ENCODE peak calls at places on chromosomes 2 and 18, in eight cellular contexts. B is CD8-positive, alpha-beta T cell; Y is lower lobe of right lung; Z is left lung; X is K562; O is GM23248; U is left ventricle myocardium inferior; K is endothelial cell of umbilical vein. H is an unnamed sample. For H3K36me3, the result is how much of the 10 kb centered on the place peaks cover.

GRCh38 chr2:196131949-196132925 is 39.1 kb downstream of the STK17B start:
- DNase-seq in B (peak), Y (no peak), Z (no peak), X (no peak), O (peak), U (no peak), K (no peak), H (no peak)

GRCh38 chr18:57437782-57438668 is 2.9 kb downstream of the ONECUT2 start:
- DNase-seq in B (no peak), Y (no peak), Z (peak), X (no peak), O (peak), U (no peak), K (peak), H (peak)

GRCh38 chr18:29041976-29042375 is 865.0 kb upstream of the CDH2 start:
- DNase-seq in B (no peak), Y (no peak), Z (no peak), X (no peak), O (no peak), U (no peak), K (no peak), H (no peak)

GRCh38 chr2:160429248-160430000 is 64.2 kb downstream of the RBMS1 start:
- DNase-seq in B (no peak), Y (no peak), Z (no peak), X (peak), O (peak), U (no peak), K (peak), H (no peak)

GRCh38 chr2:200677721-200678532 is 92.1 kb downstream of the AOX1 start:
- DNase-seq in B (no peak), Y (no peak), Z (no peak), X (no peak), O (peak), U (peak), K (peak), H (peak)

GRCh38 chr2:128217671-128218070 is 101.0 kb downstream of the HS6ST1 start:
- DNase-seq in B (no peak), Y (no peak), Z (no peak), X (no peak), O (no peak), U (no peak), K (no peak), H (no peak)

GRCh38 chr18:58325521-58325908 is 281.5 kb downstream of the NEDD4L start:
- DNase-seq in B (no peak), Y (no peak), Z (no peak), X (no peak), O (peak), U (no peak), K (no peak), H (no peak)

GRCh38 chr18:27996792-27997191 is 180.1 kb downstream of the CDH2 start:
- DNase-seq in B (no peak), Y (no peak), Z (no peak), X (no peak), O (peak), U (no peak), K (peak), H (no peak)

GRCh38 chr2:219441451-219442205 is 7.0 kb downstream of the SPEG start:
- DNase-seq in B (peak), Y (no peak), Z (no peak), X (peak), O (peak), U (no peak), K (no peak), H (no peak)

GRCh38 chr2:190879474-190880373 is 897 bp upstream of the GLS start:
- DNase-seq in B (peak), Y (no peak), Z (no peak), X (no peak), O (peak), U (no peak), K (peak), H (no peak)

GRCh38 chr2:219289537-219290361 is 10.6 kb downstream of the DNAJB2 start:
- DNase-seq in B (no peak), Y (no peak), Z (peak), X (no peak), O (peak), U (peak), K (peak), H (peak)

GRCh38 chr2:241817126-241817820 is 8.3 kb downstream of the NEU4 start:
- DNase-seq in B (no peak), Y (peak), Z (peak), X (no peak), O (no peak), U (no peak), K (no peak), H (no peak)

GRCh38 chr2:161995553-161996016 is 78.4 kb downstream of the DPP4 start:
- DNase-seq in B (no peak), Y (no peak), Z (peak), X (no peak), O (no peak), U (no peak), K (no peak), H (no peak)

GRCh38 chr2:120346667-120347358 is 877 bp downstream of the INHBB start:
- DNase-seq in B (no peak), Y (no peak), Z (peak), X (no peak), O (peak), U (no peak), K (peak), H (peak)

GRCh38 chr2:161312996-161313395 is 4.8 kb downstream of the PSMD14 start:
- DNase-seq in B (no peak), Y (no peak), Z (no peak), X (no peak), O (peak), U (no peak), K (no peak), H (no peak)

GRCh38 chr2:105575626-105576025 is 169.1 kb upstream of the NCK2 start:
- DNase-seq in B (no peak), Y (no peak), Z (no peak), X (no peak), O (peak), U (no peak), K (no peak), H (no peak)
- H3K4me3 ChIP-seq in B (no peak), Y (no peak), Z (no peak), X (no peak), O (peak), U (no peak), K (no peak), H (no peak)

GRCh38 chr2:46954951-46955571 is 39.5 kb upstream of the MCFD2 start:
- DNase-seq in B (no peak), Y (no peak), Z (no peak), X (peak), O (peak), U (peak), K (peak), H (peak)
- H3K36me3 ChIP-seq in B (under half), Y (half or more), Z (half or more), X (half or more), O (half or more), U (half or more), K (under half), H (half or more)

GRCh38 chr2:157831573-157832315 is 44.4 kb downstream of the ACVR1 start:
- DNase-seq in B (no peak), Y (no peak), Z (no peak), X (no peak), O (no peak), U (no peak), K (no peak), H (no peak)
- H3K27ac ChIP-seq in B (no peak), Y (peak), Z (peak), X (no peak), O (peak), U (peak), K (peak), H (peak)

GRCh38 chr18:46748466-46748865 is 8.4 kb downstream of the ST8SIA5 start:
- DNase-seq in B (no peak), Y (no peak), Z (no peak), X (no peak), O (no peak), U (no peak), K (no peak), H (no peak)
- H3K4me3 ChIP-seq in B (no peak), Y (no peak), Z (no peak), X (no peak), O (no peak), U (no peak), K (no peak), H (no peak)

DNA sequence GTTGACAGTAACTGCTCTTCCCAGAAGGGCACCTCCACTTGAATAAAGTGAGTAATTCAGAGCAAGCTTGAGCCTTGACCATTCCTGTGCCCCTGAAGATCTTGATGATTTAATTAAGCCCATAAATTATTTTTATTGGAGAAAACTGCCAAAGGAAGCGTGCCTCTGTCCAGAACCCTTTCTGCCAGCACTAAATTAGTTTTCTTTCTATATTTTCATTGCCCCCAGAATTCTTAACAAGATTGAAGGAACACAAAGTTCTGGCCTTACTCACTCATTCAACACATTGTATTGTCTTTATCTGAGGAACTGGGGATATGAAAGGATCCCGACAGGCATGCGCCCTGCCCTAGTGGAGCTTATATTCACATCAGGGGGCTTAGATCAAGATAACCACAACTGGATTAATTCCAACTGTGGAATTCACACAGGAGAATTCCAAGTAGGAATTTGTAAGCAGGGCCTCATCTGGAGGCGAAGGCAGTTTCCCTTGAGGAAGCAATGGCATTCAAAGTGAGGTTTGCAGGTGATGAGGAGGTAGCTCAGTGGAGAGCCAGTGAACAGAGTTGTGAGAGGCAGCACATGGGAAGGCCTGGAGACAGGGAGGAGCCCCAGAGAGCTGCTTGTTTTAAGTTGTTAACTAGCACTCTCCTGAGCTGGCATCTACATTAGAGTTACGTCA is 21.1 kb downstream of the PTRHD1 start:
- DNase-seq in B (no peak), Y (peak), Z (no peak), X (no peak), O (no peak), U (no peak), K (no peak), H (no peak)
- H3K36me3 ChIP-seq in B (under half), Y (under half), Z (under half), X (under half), O (under half), U (under half), K (under half), H (under half)

GRCh38 chr2:159172403-159172802 is 114.1 kb downstream of the WDSUB1 start:
- DNase-seq in B (no peak), Y (no peak), Z (no peak), X (no peak), O (no peak), U (no peak), K (no peak), H (no peak)

GRCh38 chr2:159165065-159165464 is 121.4 kb downstream of the WDSUB1 start:
- DNase-seq in B (no peak), Y (no peak), Z (no peak), X (no peak), O (no peak), U (no peak), K (no peak), H (no peak)

GRCh38 chr2:159168707-159169106 is 117.8 kb downstream of the WDSUB1 start:
- DNase-seq in B (no peak), Y (no peak), Z (no peak), X (no peak), O (peak), U (no peak), K (peak), H (peak)

GRCh38 chr2:159164457-159164894 is 122.0 kb downstream of the WDSUB1 start:
- DNase-seq in B (no peak), Y (no peak), Z (no peak), X (no peak), O (no peak), U (no peak), K (peak), H (no peak)

GRCh38 chr2:159169187-159169586 is 117.3 kb downstream of the WDSUB1 start:
- DNase-seq in B (no peak), Y (no peak), Z (no peak), X (no peak), O (no peak), U (no peak), K (peak), H (peak)
- H3K27ac ChIP-seq in B (no peak), Y (no peak), Z (no peak), X (no peak), O (no peak), U (peak), K (peak), H (peak)

GRCh38 chr2:44135307-44135706 is 33.4 kb upstream of the PPM1B start:
- DNase-seq in B (no peak), Y (no peak), Z (no peak), X (no peak), O (no peak), U (no peak), K (no peak), H (no peak)
- H3K4me3 ChIP-seq in B (no peak), Y (no peak), Z (no peak), X (no peak), O (no peak), U (no peak), K (no peak), H (no peak)

GRCh38 chr2:131062066-131062465 is 31.2 kb downstream of the FAM168B start:
- DNase-seq in B (no peak), Y (no peak), Z (no peak), X (no peak), O (no peak), U (no peak), K (peak), H (no peak)
- H3K36me3 ChIP-seq in B (under half), Y (under half), Z (half or more), X (half or more), O (under half), U (under half), K (under half), H (under half)

GRCh38 chr18:70372450-70373061 is 83.7 kb downstream of the SOCS6 start:
- DNase-seq in B (no peak), Y (no peak), Z (no peak), X (no peak), O (peak), U (no peak), K (no peak), H (no peak)

GRCh38 chr18:70371908-70372307 is 83.1 kb downstream of the SOCS6 start:
- DNase-seq in B (no peak), Y (no peak), Z (no peak), X (no peak), O (peak), U (no peak), K (no peak), H (no peak)

GRCh38 chr18:70374154-70374553 is 85.3 kb downstream of the SOCS6 start:
- DNase-seq in B (no peak), Y (no peak), Z (no peak), X (no peak), O (no peak), U (no peak), K (no peak), H (no peak)

GRCh38 chr18:70371085-70371735 is 82.4 kb downstream of the SOCS6 start:
- DNase-seq in B (no peak), Y (no peak), Z (no peak), X (no peak), O (no peak), U (no peak), K (no peak), H (no peak)

DNA sequence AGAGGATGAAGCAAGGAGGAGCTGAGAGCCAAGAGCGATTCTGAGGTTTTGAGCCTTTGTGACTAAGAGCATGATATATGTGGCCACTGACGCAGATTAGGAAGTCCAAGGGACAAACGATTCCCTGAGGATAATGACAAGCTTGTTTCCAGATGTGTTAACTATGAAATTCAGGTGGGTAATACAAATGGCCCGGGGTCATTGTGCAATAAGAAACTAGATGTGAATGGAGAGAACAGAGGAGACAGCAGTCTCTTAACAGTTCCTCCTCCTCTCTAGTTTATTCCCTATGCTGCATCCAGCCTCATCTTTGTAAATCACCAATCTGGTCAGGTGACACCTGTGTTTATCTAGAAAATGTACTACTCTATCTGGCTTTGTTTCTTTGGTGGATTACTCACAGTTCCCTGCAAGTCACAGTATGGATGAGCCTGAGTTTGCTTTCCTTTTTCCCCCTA is 84.2 kb downstream of the SOCS6 start:
- DNase-seq in B (no peak), Y (no peak), Z (no peak), X (no peak), O (peak), U (no peak), K (no peak), H (peak)
- H3K27ac ChIP-seq in B (no peak), Y (no peak), Z (no peak), X (no peak), O (peak), U (no peak), K (no peak), H (no peak)